ENCODE peak calls at places on chromosomes 13 and 19, in eight cellular contexts. One of them, this sample, is unnamed.
A peak's percentile ranks its signal among the peaks of the same experiment; 100 is the strongest.

GRCh38 chr19:17734146-17734545 is 14.9 kb downstream of the MAP1S start:
- DNase-seq in body of pancreas: no peak
- DNase-seq in COR-L47: no peak
- DNase-seq in stimulated activated CD4-positive, alpha-beta T cell treated with anti-CD3 and anti-CD28 coated beads, TNF-alpha, amount 100 ng/mL, for 24 hours: no peak
- DNase-seq in T-cell: no peak
- DNase-seq in NCI-H2081 treated with DMSO at 0.1 percent for 48 hours: no peak
- DNase-seq in NCI-H774: no peak
- DNase-seq in activated CD4-positive, alpha-beta T cell treated with anti-CD3 and anti-CD28 coated beads for 24 hours: no peak
- DNase-seq in this sample: no peak

GRCh38 chr19:38057954-38058690 is 151.1 kb downstream of the SIPA1L3 start:
- DNase-seq in body of pancreas: peak; percentile 54
- DNase-seq in COR-L47: peak; percentile 88
- DNase-seq in stimulated activated CD4-positive, alpha-beta T cell treated with anti-CD3 and anti-CD28 coated beads, TNF-alpha, amount 100 ng/mL, for 24 hours: no peak
- DNase-seq in T-cell: no peak
- DNase-seq in NCI-H2081 treated with DMSO at 0.1 percent for 48 hours: peak; percentile 92
- DNase-seq in NCI-H774: peak; percentile 90
- DNase-seq in activated CD4-positive, alpha-beta T cell treated with anti-CD3 and anti-CD28 coated beads for 24 hours: no peak
- DNase-seq in this sample: peak; percentile 91

GRCh38 chr13:40680659-40681323 is 14.3 kb upstream of the FOXO1 start:
- DNase-seq in body of pancreas: no peak
- DNase-seq in COR-L47: no peak
- DNase-seq in stimulated activated CD4-positive, alpha-beta T cell treated with anti-CD3 and anti-CD28 coated beads, TNF-alpha, amount 100 ng/mL, for 24 hours: no peak
- DNase-seq in T-cell: no peak
- DNase-seq in NCI-H2081 treated with DMSO at 0.1 percent for 48 hours: no peak
- DNase-seq in NCI-H774: no peak
- DNase-seq in activated CD4-positive, alpha-beta T cell treated with anti-CD3 and anti-CD28 coated beads for 24 hours: no peak
- DNase-seq in this sample: no peak

GRCh38 chr19:34494601-34495000 is 13.0 kb downstream of the WTIP start:
- DNase-seq in body of pancreas: no peak
- DNase-seq in COR-L47: no peak
- DNase-seq in stimulated activated CD4-positive, alpha-beta T cell treated with anti-CD3 and anti-CD28 coated beads, TNF-alpha, amount 100 ng/mL, for 24 hours: no peak
- DNase-seq in T-cell: no peak
- DNase-seq in NCI-H2081 treated with DMSO at 0.1 percent for 48 hours: no peak
- DNase-seq in NCI-H774: no peak
- DNase-seq in activated CD4-positive, alpha-beta T cell treated with anti-CD3 and anti-CD28 coated beads for 24 hours: no peak
- DNase-seq in this sample: no peak

GRCh38 chr13:44237276-44237767 is 136.3 kb upstream of the SERP2 start:
- DNase-seq in body of pancreas: no peak
- DNase-seq in COR-L47: no peak
- DNase-seq in stimulated activated CD4-positive, alpha-beta T cell treated with anti-CD3 and anti-CD28 coated beads, TNF-alpha, amount 100 ng/mL, for 24 hours: no peak
- DNase-seq in T-cell: no peak
- DNase-seq in NCI-H2081 treated with DMSO at 0.1 percent for 48 hours: no peak
- DNase-seq in NCI-H774: no peak
- DNase-seq in activated CD4-positive, alpha-beta T cell treated with anti-CD3 and anti-CD28 coated beads for 24 hours: no peak
- DNase-seq in this sample: peak; percentile 77

GRCh38 chr19:6736169-6736916 is 1.0 kb downstream of the GPR108 start:
- DNase-seq in body of pancreas: peak; percentile 79
- DNase-seq in COR-L47: no peak
- DNase-seq in stimulated activated CD4-positive, alpha-beta T cell treated with anti-CD3 and anti-CD28 coated beads, TNF-alpha, amount 100 ng/mL, for 24 hours: peak; percentile 47
- DNase-seq in T-cell: peak; percentile 52
- DNase-seq in NCI-H2081 treated with DMSO at 0.1 percent for 48 hours: no peak
- DNase-seq in NCI-H774: no peak
- DNase-seq in activated CD4-positive, alpha-beta T cell treated with anti-CD3 and anti-CD28 coated beads for 24 hours: peak; percentile 53
- DNase-seq in this sample: peak; percentile 68

GRCh38 chr19:49378501-49378900 is 9.5 kb upstream of the KASH5 start:
- DNase-seq in body of pancreas: no peak
- DNase-seq in COR-L47: no peak
- DNase-seq in stimulated activated CD4-positive, alpha-beta T cell treated with anti-CD3 and anti-CD28 coated beads, TNF-alpha, amount 100 ng/mL, for 24 hours: no peak
- DNase-seq in T-cell: no peak
- DNase-seq in NCI-H2081 treated with DMSO at 0.1 percent for 48 hours: no peak
- DNase-seq in NCI-H774: no peak
- DNase-seq in activated CD4-positive, alpha-beta T cell treated with anti-CD3 and anti-CD28 coated beads for 24 hours: no peak
- DNase-seq in this sample: no peak

GRCh38 chr19:2887391-2887914 is 13.3 kb upstream of the ZNF57 start:
- DNase-seq in body of pancreas: no peak
- DNase-seq in COR-L47: peak; percentile 59
- DNase-seq in stimulated activated CD4-positive, alpha-beta T cell treated with anti-CD3 and anti-CD28 coated beads, TNF-alpha, amount 100 ng/mL, for 24 hours: no peak
- DNase-seq in T-cell: no peak
- DNase-seq in NCI-H2081 treated with DMSO at 0.1 percent for 48 hours: peak; percentile 66
- DNase-seq in NCI-H774: peak; percentile 66
- DNase-seq in activated CD4-positive, alpha-beta T cell treated with anti-CD3 and anti-CD28 coated beads for 24 hours: no peak
- DNase-seq in this sample: no peak

GRCh38 chr13:24180743-24181384 is 20.3 kb downstream of the SPATA13 start:
- DNase-seq in body of pancreas: no peak
- DNase-seq in COR-L47: no peak
- DNase-seq in stimulated activated CD4-positive, alpha-beta T cell treated with anti-CD3 and anti-CD28 coated beads, TNF-alpha, amount 100 ng/mL, for 24 hours: no peak
- DNase-seq in T-cell: no peak
- DNase-seq in NCI-H2081 treated with DMSO at 0.1 percent for 48 hours: no peak
- DNase-seq in NCI-H774: no peak
- DNase-seq in activated CD4-positive, alpha-beta T cell treated with anti-CD3 and anti-CD28 coated beads for 24 hours: no peak
- DNase-seq in this sample: no peak

GRCh38 chr19:51607077-51607476 is 23.1 kb downstream of the SIGLEC5 start:
- DNase-seq in body of pancreas: no peak
- DNase-seq in COR-L47: no peak
- DNase-seq in stimulated activated CD4-positive, alpha-beta T cell treated with anti-CD3 and anti-CD28 coated beads, TNF-alpha, amount 100 ng/mL, for 24 hours: no peak
- DNase-seq in T-cell: no peak
- DNase-seq in NCI-H2081 treated with DMSO at 0.1 percent for 48 hours: no peak
- DNase-seq in NCI-H774: no peak
- DNase-seq in activated CD4-positive, alpha-beta T cell treated with anti-CD3 and anti-CD28 coated beads for 24 hours: no peak
- DNase-seq in this sample: no peak

GRCh38 chr13:114032121-114032799 is 58.4 kb upstream of the C13orf46 start:
- DNase-seq in body of pancreas: no peak
- DNase-seq in COR-L47: no peak
- DNase-seq in stimulated activated CD4-positive, alpha-beta T cell treated with anti-CD3 and anti-CD28 coated beads, TNF-alpha, amount 100 ng/mL, for 24 hours: no peak
- DNase-seq in T-cell: no peak
- DNase-seq in NCI-H2081 treated with DMSO at 0.1 percent for 48 hours: no peak
- DNase-seq in NCI-H774: no peak
- DNase-seq in activated CD4-positive, alpha-beta T cell treated with anti-CD3 and anti-CD28 coated beads for 24 hours: no peak
- DNase-seq in this sample: no peak

GRCh38 chr19:10544242-10544752 is 593 bp downstream of the ATG4D start:
- DNase-seq in body of pancreas: peak; percentile 72
- DNase-seq in COR-L47: no peak
- DNase-seq in stimulated activated CD4-positive, alpha-beta T cell treated with anti-CD3 and anti-CD28 coated beads, TNF-alpha, amount 100 ng/mL, for 24 hours: no peak
- DNase-seq in T-cell: no peak
- DNase-seq in NCI-H2081 treated with DMSO at 0.1 percent for 48 hours: no peak
- DNase-seq in NCI-H774: no peak
- DNase-seq in activated CD4-positive, alpha-beta T cell treated with anti-CD3 and anti-CD28 coated beads for 24 hours: no peak
- DNase-seq in this sample: peak; percentile 69

GRCh38 chr19:2385053-2385721 is 25.1 kb downstream of the TMPRSS9 start:
- DNase-seq in body of pancreas: peak; percentile 18
- DNase-seq in COR-L47: peak; percentile 31
- DNase-seq in stimulated activated CD4-positive, alpha-beta T cell treated with anti-CD3 and anti-CD28 coated beads, TNF-alpha, amount 100 ng/mL, for 24 hours: no peak
- DNase-seq in T-cell: no peak
- DNase-seq in NCI-H2081 treated with DMSO at 0.1 percent for 48 hours: peak; percentile 32
- DNase-seq in NCI-H774: peak; percentile 79
- DNase-seq in activated CD4-positive, alpha-beta T cell treated with anti-CD3 and anti-CD28 coated beads for 24 hours: no peak
- DNase-seq in this sample: no peak

GRCh38 chr19:4115050-4115817 is 8.7 kb downstream of the MAP2K2 start:
- DNase-seq in body of pancreas: no peak
- DNase-seq in COR-L47: no peak
- DNase-seq in stimulated activated CD4-positive, alpha-beta T cell treated with anti-CD3 and anti-CD28 coated beads, TNF-alpha, amount 100 ng/mL, for 24 hours: no peak
- DNase-seq in T-cell: peak; percentile 70
- DNase-seq in NCI-H2081 treated with DMSO at 0.1 percent for 48 hours: no peak
- DNase-seq in NCI-H774: no peak
- DNase-seq in activated CD4-positive, alpha-beta T cell treated with anti-CD3 and anti-CD28 coated beads for 24 hours: no peak
- DNase-seq in this sample: no peak

GRCh38 chr19:47792616-47793015 is 11.7 kb downstream of the TPRX1 start:
- DNase-seq in body of pancreas: no peak
- DNase-seq in COR-L47: no peak
- DNase-seq in stimulated activated CD4-positive, alpha-beta T cell treated with anti-CD3 and anti-CD28 coated beads, TNF-alpha, amount 100 ng/mL, for 24 hours: no peak
- DNase-seq in T-cell: no peak
- DNase-seq in NCI-H2081 treated with DMSO at 0.1 percent for 48 hours: no peak
- DNase-seq in NCI-H774: no peak
- DNase-seq in activated CD4-positive, alpha-beta T cell treated with anti-CD3 and anti-CD28 coated beads for 24 hours: no peak
- DNase-seq in this sample: no peak

GRCh38 chr19:56110515-56111448 is 10.3 kb downstream of the ZNF787 start:
- DNase-seq in body of pancreas: peak; percentile 59
- DNase-seq in COR-L47: no peak
- DNase-seq in stimulated activated CD4-positive, alpha-beta T cell treated with anti-CD3 and anti-CD28 coated beads, TNF-alpha, amount 100 ng/mL, for 24 hours: no peak
- DNase-seq in T-cell: no peak
- DNase-seq in NCI-H2081 treated with DMSO at 0.1 percent for 48 hours: no peak
- DNase-seq in NCI-H774: no peak
- DNase-seq in activated CD4-positive, alpha-beta T cell treated with anti-CD3 and anti-CD28 coated beads for 24 hours: no peak
- DNase-seq in this sample: peak; percentile 64

GRCh38 chr19:13318190-13318589 is 168.0 kb downstream of the IER2 start:
- DNase-seq in body of pancreas: no peak
- DNase-seq in COR-L47: no peak
- DNase-seq in stimulated activated CD4-positive, alpha-beta T cell treated with anti-CD3 and anti-CD28 coated beads, TNF-alpha, amount 100 ng/mL, for 24 hours: no peak
- DNase-seq in T-cell: no peak
- DNase-seq in NCI-H2081 treated with DMSO at 0.1 percent for 48 hours: no peak
- DNase-seq in NCI-H774: no peak
- DNase-seq in activated CD4-positive, alpha-beta T cell treated with anti-CD3 and anti-CD28 coated beads for 24 hours: no peak
- DNase-seq in this sample: no peak

GRCh38 chr19:3663838-3664237 is 36.4 kb downstream of the PIP5K1C start:
- DNase-seq in body of pancreas: no peak
- DNase-seq in COR-L47: no peak
- DNase-seq in stimulated activated CD4-positive, alpha-beta T cell treated with anti-CD3 and anti-CD28 coated beads, TNF-alpha, amount 100 ng/mL, for 24 hours: no peak
- DNase-seq in T-cell: no peak
- DNase-seq in NCI-H2081 treated with DMSO at 0.1 percent for 48 hours: no peak
- DNase-seq in NCI-H774: no peak
- DNase-seq in activated CD4-positive, alpha-beta T cell treated with anti-CD3 and anti-CD28 coated beads for 24 hours: no peak
- DNase-seq in this sample: no peak

This sample was measured in thyroid gland.